ENCODE peak calls at places on chromosomes 11 and 22, in ten cellular contexts. D is NCI-H187; S is CD8-positive, alpha-beta T cell; K is ELR; X is stimulated activated CD8-positive, alpha-beta memory T cell treated with anti-CD3 and anti-CD28 coated beads, Interleukin-4, amount 100 ng/mL, for 4 hours; A is NCI-H1092; W is stimulated activated CD4-positive, alpha-beta T cell treated with anti-CD3 and anti-CD28 coated beads, Interleukin-15, amount 100 ng/mL, for 1 hour; B is nucleus accumbens; E is aorta; N is activated naive CD8-positive, alpha-beta T cell treated with anti-CD3 and anti-CD28 coated beads, Interleukin-2, amount 50 U/mL, for 24 hours. C is an unnamed sample.
A peak's percentile ranks its signal among the peaks of the same experiment; 100 is the strongest.

GRCh38 chr11:86934933-86935579 is 20.1 kb downstream of the FZD4 start:
- DNase-seq in D (no peak), S (no peak), K (no peak), X (no peak), A (no peak), W (no peak), B (no peak), E (no peak), N (no peak), C (no peak)

GRCh38 chr11:17762309-17762974 is 27.9 kb downstream of the KCNC1 start:
- DNase-seq in D (no peak), S (no peak), K (peak; percentile 25), X (no peak), A (no peak), W (no peak), B (no peak), E (no peak), N (no peak), C (peak; percentile 21)

GRCh38 chr11:6203327-6203726 is 2.0 kb upstream of the C11orf42 start:
- DNase-seq in D (no peak), S (no peak), K (no peak), X (no peak), A (no peak), W (no peak), B (no peak), E (no peak), N (no peak), C (no peak)

GRCh38 chr11:99370557-99371200 is 349.9 kb downstream of the CNTN5 start:
- DNase-seq in D (no peak), S (no peak), K (peak; percentile 78), X (no peak), A (no peak), W (no peak), B (no peak), E (peak; percentile 50), N (no peak), C (peak; percentile 68)

GRCh38 chr11:68313574-68314202 is 1.3 kb downstream of the LRP5 start:
- DNase-seq in D (no peak), S (no peak), K (peak; percentile 37), X (no peak), A (no peak), W (no peak), B (no peak), E (no peak), N (no peak), C (peak; percentile 17)

GRCh38 chr11:96949464-96949863 is 559.7 kb downstream of the JRKL start:
- DNase-seq in D (no peak), S (no peak), K (no peak), X (no peak), A (no peak), W (no peak), B (no peak), E (no peak), N (no peak), C (no peak)

GRCh38 chr11:24617856-24618255 is 121.0 kb downstream of the LUZP2 start:
- DNase-seq in D (no peak), S (no peak), K (peak; percentile 16), X (no peak), A (no peak), W (no peak), B (no peak), E (no peak), N (no peak), C (no peak)

GRCh38 chr11:6356503-6356902 is 33.8 kb upstream of the SMPD1 start:
- DNase-seq in D (no peak), S (no peak), K (no peak), X (no peak), A (no peak), W (no peak), B (no peak), E (no peak), N (no peak), C (no peak)

GRCh38 chr11:6224421-6224820 is 10.0 kb downstream of the FHIP1B start:
- DNase-seq in D (no peak), S (no peak), K (no peak), X (no peak), A (no peak), W (no peak), B (no peak), E (no peak), N (no peak), C (no peak)

GRCh38 chr11:123601136-123601535 is 53.3 kb downstream of the SCN3B start:
- DNase-seq in D (no peak), S (no peak), K (peak; percentile 49), X (no peak), A (no peak), W (no peak), B (no peak), E (no peak), N (no peak), C (no peak)

GRCh38 chr11:23206736-23207336 is 346.6 kb upstream of the CCDC179 start:
- DNase-seq in D (no peak), S (no peak), K (peak; percentile 73), X (no peak), A (no peak), W (no peak), B (no peak), E (no peak), N (no peak), C (no peak)

GRCh38 chr11:119888119-119888518 is 159.1 kb upstream of the NECTIN1 start:
- DNase-seq in D (no peak), S (no peak), K (no peak), X (no peak), A (no peak), W (no peak), B (no peak), E (no peak), N (no peak), C (no peak)

GRCh38 chr22:49080631-49081030 is 747.0 kb downstream of the BRD1 start:
- DNase-seq in D (no peak), S (no peak), K (no peak), X (no peak), A (no peak), W (no peak), B (no peak), E (no peak), N (no peak), C (no peak)

GRCh38 chr22:41668971-41669911 is 19.4 kb downstream of the SNU13 start:
- DNase-seq in D (no peak), S (no peak), K (peak; percentile 87), X (no peak), A (no peak), W (no peak), B (no peak), E (no peak), N (no peak), C (peak; percentile 27)

GRCh38 chr22:20464096-20464614 is 26.5 kb upstream of the SCARF2 start:
- DNase-seq in D (no peak), S (peak; percentile 21), K (no peak), X (peak; percentile 16), A (no peak), W (peak; percentile 26), B (no peak), E (no peak), N (peak; percentile 49), C (no peak)

GRCh38 chr22:24118689-24119384 is 62.5 kb upstream of the SUSD2 start:
- DNase-seq in D (no peak), S (no peak), K (no peak), X (no peak), A (no peak), W (no peak), B (peak; percentile 46), E (no peak), N (no peak), C (peak; percentile 87)

GRCh38 chr11:96390403-96390830 is 604 bp downstream of the JRKL start:
- DNase-seq in D (no peak), S (no peak), K (peak; percentile 37), X (no peak), A (no peak), W (no peak), B (no peak), E (no peak), N (no peak), C (no peak)

GRCh38 chr11:34988294-34989255 is 72.2 kb downstream of the PDHX start:
- DNase-seq in D (no peak), S (no peak), K (peak; percentile 63), X (no peak), A (no peak), W (no peak), B (no peak), E (no peak), N (no peak), C (no peak)

GRCh38 chr11:2213384-2213842 is 41.8 kb upstream of the TH start:
- DNase-seq in D (no peak), S (no peak), K (no peak), X (no peak), A (no peak), W (no peak), B (no peak), E (peak; percentile 63), N (peak; percentile 45), C (no peak)

GRCh38 chr11:12298610-12299009 is 78.8 kb upstream of the PARVA start:
- DNase-seq in D (no peak), S (no peak), K (no peak), X (no peak), A (no peak), W (no peak), B (no peak), E (no peak), N (no peak), C (no peak)

GRCh38 chr11:79956061-79956460 is 515.2 kb upstream of the TENM4 start:
- DNase-seq in D (no peak), S (no peak), K (no peak), X (no peak), A (no peak), W (no peak), B (no peak), E (no peak), N (no peak), C (no peak)

GRCh38 chr11:94795799-94796580 is 27.8 kb downstream of the AMOTL1 start:
- DNase-seq in D (no peak), S (no peak), K (no peak), X (no peak), A (no peak), W (no peak), B (no peak), E (no peak), N (no peak), C (no peak)

GRCh38 chr11:96393753-96394348 is 4.0 kb downstream of the JRKL start:
- DNase-seq in D (no peak), S (no peak), K (peak; percentile 71), X (no peak), A (peak; percentile 1), W (no peak), B (no peak), E (no peak), N (no peak), C (no peak)

GRCh38 chr11:30314625-30315024 is 8.3 kb upstream of the ARL14EP start:
- DNase-seq in D (no peak), S (no peak), K (peak; percentile 30), X (no peak), A (no peak), W (no peak), B (no peak), E (no peak), N (no peak), C (no peak)

GRCh38 chr22:42163515-42163914 is 32.9 kb upstream of the CYP2D6 start:
- DNase-seq in D (no peak), S (no peak), K (no peak), X (no peak), A (no peak), W (no peak), B (no peak), E (no peak), N (no peak), C (no peak)

GRCh38 chr22:46628756-46629155 is 8.6 kb downstream of the GRAMD4 start:
- DNase-seq in D (no peak), S (no peak), K (no peak), X (no peak), A (no peak), W (no peak), B (no peak), E (no peak), N (no peak), C (no peak)

GRCh38 chr11:3861698-3862097 is 6.2 kb downstream of the STIM1 start:
- DNase-seq in D (no peak), S (no peak), K (no peak), X (no peak), A (no peak), W (no peak), B (no peak), E (no peak), N (peak; percentile 45), C (no peak)

GRCh38 chr11:83011333-83012167 is 60.1 kb downstream of the RAB30 start:
- DNase-seq in D (no peak), S (no peak), K (no peak), X (no peak), A (no peak), W (no peak), B (no peak), E (no peak), N (no peak), C (no peak)